ENCODE peak calls at places on chromosomes 4 and X, in five cellular contexts. V is K562, E is MM.1S, B is H9, F is GM23248. A is an unnamed sample.

GRCh38 chr4:182240161-182241130 is 2.8 kb upstream of the TENM3 start:
- DNase-seq in V (no peak), E (no peak), B (no peak), F (peak; percentile 32), A (peak; percentile 97)

GRCh38 chrX:117610806-117611205 is 505.8 kb downstream of the KLHL13 start:
- DNase-seq in V (no peak), E (no peak), B (no peak), F (no peak), A (no peak)

GRCh38 chr4:37745946-37746345 is 59.8 kb upstream of the RELL1 start:
- DNase-seq in V (no peak), E (no peak), B (no peak), F (peak; percentile 25), A (no peak)

GRCh38 chr4:74794341-74794801 is at the start of gene BTC:
- DNase-seq in V (peak; percentile 11), E (peak; percentile 84), B (peak; percentile 58), F (peak; percentile 27), A (no peak)

GRCh38 chr4:155799106-155799793 is 40.4 kb downstream of the GUCY1B1 start:
- DNase-seq in V (no peak), E (no peak), B (no peak), F (peak; percentile 52), A (peak; percentile 47)

GRCh38 chr4:37970702-37971101 is 10.5 kb downstream of the PTTG2 start:
- DNase-seq in V (peak; percentile 19), E (peak; percentile 62), B (peak; percentile 60), F (peak; percentile 60), A (peak; percentile 66)

GRCh38 chrX:110219920-110220319 is 98.0 kb downstream of the AMMECR1 start:
- DNase-seq in V (no peak), E (no peak), B (no peak), F (peak; percentile 73), A (peak; percentile 44)

GRCh38 chr4:168183717-168184571 is 91.6 kb downstream of the ANXA10 start:
- DNase-seq in V (peak; percentile 10), E (peak; percentile 43), B (no peak), F (peak; percentile 61), A (peak; percentile 28)

GRCh38 chr4:1246111-1246881 is 2.6 kb downstream of the CTBP1 start:
- DNase-seq in V (no peak), E (no peak), B (peak; percentile 28), F (peak; percentile 43), A (no peak)
- H4K20me1 ChIP-seq in V (no peaks in the 10 kb centered on the region), E (peaks cover 10% of the 10 kb centered on the region), B (peaks cover 5% of the 10 kb centered on the region), F (no peaks in the 10 kb centered on the region), A (peaks cover 62% of the 10 kb centered on the region)

DNA sequence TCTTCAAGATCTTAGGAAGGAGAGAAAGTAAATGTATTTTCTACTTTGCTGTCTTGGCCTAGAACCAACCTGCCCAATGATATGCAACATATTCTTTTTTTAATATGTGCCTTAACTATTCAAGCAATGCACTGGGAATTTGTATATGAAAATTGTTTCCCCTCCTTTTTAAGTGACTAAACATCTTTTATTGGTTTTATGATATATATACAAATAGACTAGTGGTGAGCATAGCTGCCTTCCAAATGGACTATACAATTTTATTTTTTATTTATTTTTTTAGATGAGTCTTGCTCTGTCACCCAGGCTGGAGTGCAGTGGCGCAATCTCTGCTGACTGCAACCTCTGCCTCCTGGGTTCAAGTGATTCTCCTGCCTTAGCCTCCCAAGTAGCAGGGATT is 10.3 kb downstream of the NOCT start:
- DNase-seq in V (no peak), E (no peak), B (no peak), F (peak; percentile 11), A (no peak)
- H4K20me1 ChIP-seq in V (no peaks in the 10 kb centered on the region), E (peaks cover 2% of the 10 kb centered on the region), B (no peaks in the 10 kb centered on the region), F (no peaks in the 10 kb centered on the region), A (peaks cover 98% of the 10 kb centered on the region)

GRCh38 chr4:26361287-26361686 is 40.5 kb downstream of the RBPJ start:
- DNase-seq in V (no peak), E (no peak), B (no peak), F (no peak), A (no peak)

GRCh38 chr4:26360273-26360672 is 39.5 kb downstream of the RBPJ start:
- DNase-seq in V (no peak), E (no peak), B (no peak), F (no peak), A (no peak)

GRCh38 chr4:26365537-26366150 is 44.8 kb downstream of the RBPJ start:
- DNase-seq in V (no peak), E (no peak), B (no peak), F (no peak), A (no peak)

GRCh38 chr4:26360864-26361263 is 40.0 kb downstream of the RBPJ start:
- DNase-seq in V (no peak), E (no peak), B (no peak), F (no peak), A (no peak)

DNA sequence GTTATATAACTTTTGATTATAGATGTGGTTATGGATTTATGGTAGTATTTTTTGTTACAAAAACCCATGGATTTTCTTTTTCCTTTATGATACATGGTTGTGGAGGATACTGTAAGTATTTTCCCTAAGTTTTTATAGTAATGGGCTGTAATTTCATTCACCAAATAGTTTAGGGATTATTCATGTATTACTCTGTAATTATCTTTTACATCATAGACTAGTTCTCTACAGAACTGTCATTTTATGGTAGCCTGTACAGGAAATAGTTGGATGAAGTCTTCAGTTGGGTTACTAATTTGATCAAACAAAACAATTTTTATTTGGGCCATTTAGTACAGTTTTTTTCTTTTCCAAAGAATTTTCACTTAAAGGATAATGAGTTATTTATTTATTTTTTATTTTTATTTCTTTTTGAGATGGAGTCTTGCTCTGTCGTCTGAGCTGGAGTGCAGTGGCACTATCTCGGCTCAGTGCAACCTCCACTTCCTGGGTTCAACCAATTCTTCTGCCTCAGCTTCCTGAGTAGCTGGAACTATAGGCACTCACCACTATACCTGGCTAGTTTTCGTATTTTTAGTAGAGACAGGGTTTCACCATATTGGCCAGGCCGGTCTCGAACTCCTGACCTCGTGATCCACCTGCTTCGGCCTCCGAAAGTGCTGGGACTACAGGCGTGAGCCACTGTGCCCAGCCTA is 42.1 kb downstream of the RBPJ start:
- DNase-seq in V (no peak), E (no peak), B (no peak), F (peak; percentile 50), A (peak; percentile 43)
- H4K20me1 ChIP-seq in V (no peaks in the 10 kb centered on the region), E (no peaks in the 10 kb centered on the region), B (no peaks in the 10 kb centered on the region), F (no peaks in the 10 kb centered on the region), A (peaks cover 41% of the 10 kb centered on the region)

DNA sequence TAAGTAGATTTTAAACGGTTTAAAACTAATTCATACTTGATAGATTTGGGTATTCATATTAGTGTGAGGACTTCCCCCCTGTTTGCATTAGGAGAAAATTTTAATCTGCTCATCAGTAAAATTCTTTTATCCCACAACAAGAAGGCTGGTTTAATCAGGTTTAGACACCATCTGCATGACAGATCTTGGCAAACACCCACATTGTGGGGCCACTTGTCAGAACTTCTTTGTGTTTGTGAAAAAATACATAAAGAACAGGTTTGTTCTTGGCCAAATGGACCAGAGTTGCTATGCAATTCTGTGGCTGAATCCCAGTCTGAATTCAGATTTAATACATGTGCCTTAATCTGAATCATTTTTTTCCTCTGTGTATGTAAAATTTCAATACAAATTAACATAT is 121.1 kb downstream of the REPS2 start:
- DNase-seq in V (no peak), E (no peak), B (no peak), F (no peak), A (no peak)
- H4K20me1 ChIP-seq in V (no peaks in the 10 kb centered on the region), E (no peaks in the 10 kb centered on the region), B (no peaks in the 10 kb centered on the region), F (no peaks in the 10 kb centered on the region), A (no peaks in the 10 kb centered on the region)

GRCh38 chr4:2551118-2551517 is 14.7 kb downstream of the FAM193A start:
- DNase-seq in V (no peak), E (no peak), B (no peak), F (no peak), A (no peak)
- H4K20me1 ChIP-seq in V (no peaks in the 10 kb centered on the region), E (peaks cover 3% of the 10 kb centered on the region), B (no peaks in the 10 kb centered on the region), F (peaks cover 18% of the 10 kb centered on the region), A (peaks cover 86% of the 10 kb centered on the region)

GRCh38 chr4:3312362-3312761 is 19.5 kb downstream of the RGS12 start:
- DNase-seq in V (no peak), E (no peak), B (peak; percentile 8), F (no peak), A (no peak)
- H4K20me1 ChIP-seq in V (peaks cover 34% of the 10 kb centered on the region), E (no peaks in the 10 kb centered on the region), B (no peaks in the 10 kb centered on the region), F (no peaks in the 10 kb centered on the region), A (peaks cover 69% of the 10 kb centered on the region)

GRCh38 chrX:13334491-13334890 is 14.6 kb upstream of the ATXN3L start:
- DNase-seq in V (no peak), E (no peak), B (no peak), F (no peak), A (peak; percentile 14)

GRCh38 chrX:13327666-13328065 is 7.8 kb upstream of the ATXN3L start:
- DNase-seq in V (no peak), E (no peak), B (no peak), F (no peak), A (no peak)

GRCh38 chrX:13330446-13330845 is 10.6 kb upstream of the ATXN3L start:
- DNase-seq in V (no peak), E (no peak), B (no peak), F (no peak), A (no peak)
- H4K20me1 ChIP-seq in V (no peaks in the 10 kb centered on the region), E (no peaks in the 10 kb centered on the region), B (no peaks in the 10 kb centered on the region), F (no peaks in the 10 kb centered on the region), A (no peaks in the 10 kb centered on the region)